ENCODE peak calls at places on chromosomes 4 and X, in seven cellular contexts. One of them, this sample, is unnamed.

GRCh38 chr4:6230502-6230785 is 30.1 kb upstream of the JAKMIP1 start:
- DNase-seq in mesendoderm: no peak
- DNase-seq in esophagus squamous epithelium: no peak
- DNase-seq in SW480: no peak
- DNase-seq in AG20443: no peak
- DNase-seq in H9: no peak
- DNase-seq in dermis microvascular lymphatic vessel endothelial cell: no peak
- DNase-seq in this sample: no peak

GRCh38 chr4:116588783-116589182 is 496.6 kb downstream of the TRAM1L1 start:
- DNase-seq in dermis microvascular lymphatic vessel endothelial cell: no peak
- DNase-seq in mesendoderm: no peak
- DNase-seq in esophagus squamous epithelium: no peak
- DNase-seq in AG20443: no peak
- DNase-seq in H9: no peak
- DNase-seq in SW480: no peak
- DNase-seq in this sample: no peak

GRCh38 chr4:58453956-58454355 is 1343.8 kb upstream of the IGFBP7 start:
- DNase-seq in AG20443: no peak
- DNase-seq in mesendoderm: no peak
- DNase-seq in SW480: no peak
- DNase-seq in esophagus squamous epithelium: no peak
- DNase-seq in H9: no peak
- DNase-seq in dermis microvascular lymphatic vessel endothelial cell: no peak
- DNase-seq in this sample: no peak

GRCh38 chrX:19172741-19173140 is 50.5 kb upstream of the ADGRG2 start:
- DNase-seq in SW480: no peak
- DNase-seq in esophagus squamous epithelium: no peak
- DNase-seq in dermis microvascular lymphatic vessel endothelial cell: no peak
- DNase-seq in AG20443: no peak
- DNase-seq in H9: no peak
- DNase-seq in mesendoderm: no peak
- DNase-seq in this sample: no peak

GRCh38 chr4:32440391-32440790 is 1720.2 kb downstream of the PCDH7 start:
- DNase-seq in esophagus squamous epithelium: no peak
- DNase-seq in H9: no peak
- DNase-seq in SW480: no peak
- DNase-seq in mesendoderm: no peak
- DNase-seq in dermis microvascular lymphatic vessel endothelial cell: no peak
- DNase-seq in AG20443: no peak
- DNase-seq in this sample: no peak

GRCh38 chr4:2300431-2300861 is 38.5 kb upstream of the MXD4 start:
- DNase-seq in SW480: no peak
- DNase-seq in AG20443: no peak
- DNase-seq in mesendoderm: no peak
- DNase-seq in H9: no peak
- DNase-seq in dermis microvascular lymphatic vessel endothelial cell: no peak
- DNase-seq in esophagus squamous epithelium: no peak
- DNase-seq in this sample: no peak

GRCh38 chrX:1443496-1444075 is 9.1 kb downstream of the ASMTL start:
- DNase-seq in SW480: no peak
- DNase-seq in esophagus squamous epithelium: no peak
- DNase-seq in mesendoderm: no peak
- DNase-seq in H9: peak
- DNase-seq in dermis microvascular lymphatic vessel endothelial cell: no peak
- DNase-seq in AG20443: no peak
- DNase-seq in this sample: no peak

GRCh38 chrX:31260351-31260750 is 188.5 kb upstream of the FTHL17 start:
- DNase-seq in mesendoderm: no peak
- DNase-seq in esophagus squamous epithelium: no peak
- DNase-seq in AG20443: no peak
- DNase-seq in H9: no peak
- DNase-seq in dermis microvascular lymphatic vessel endothelial cell: no peak
- DNase-seq in SW480: no peak
- DNase-seq in this sample: no peak

GRCh38 chrX:121598356-121598755 is 550.9 kb downstream of the GLUD2 start:
- DNase-seq in dermis microvascular lymphatic vessel endothelial cell: no peak
- DNase-seq in esophagus squamous epithelium: no peak
- DNase-seq in mesendoderm: no peak
- DNase-seq in H9: no peak
- DNase-seq in AG20443: no peak
- DNase-seq in SW480: no peak
- DNase-seq in this sample: no peak

GRCh38 chrX:136147320-136147901 is at the start of gene FHL1:
- DNase-seq in dermis microvascular lymphatic vessel endothelial cell: no peak
- DNase-seq in AG20443: peak
- DNase-seq in mesendoderm: peak
- DNase-seq in SW480: peak
- DNase-seq in H9: peak
- DNase-seq in esophagus squamous epithelium: no peak
- DNase-seq in this sample: peak

GRCh38 chrX:13254076-13254785 is 65.6 kb downstream of the ATXN3L start:
- DNase-seq in AG20443: peak
- DNase-seq in H9: no peak
- DNase-seq in dermis microvascular lymphatic vessel endothelial cell: no peak
- DNase-seq in esophagus squamous epithelium: no peak
- DNase-seq in mesendoderm: peak
- DNase-seq in SW480: peak
- DNase-seq in this sample: peak

GRCh38 chr4:44446801-44447562 is 1.6 kb downstream of the KCTD8 start:
- DNase-seq in SW480: no peak
- DNase-seq in H9: peak
- DNase-seq in dermis microvascular lymphatic vessel endothelial cell: no peak
- DNase-seq in AG20443: peak
- DNase-seq in mesendoderm: peak
- DNase-seq in esophagus squamous epithelium: no peak
- DNase-seq in this sample: peak

GRCh38 chr4:114191496-114191895 is 212.0 kb upstream of the ARSJ start:
- DNase-seq in H9: no peak
- DNase-seq in dermis microvascular lymphatic vessel endothelial cell: no peak
- DNase-seq in AG20443: no peak
- DNase-seq in mesendoderm: no peak
- DNase-seq in SW480: no peak
- DNase-seq in esophagus squamous epithelium: no peak
- DNase-seq in this sample: no peak

GRCh38 chr4:19844436-19844835 is 407.3 kb upstream of the SLIT2 start:
- DNase-seq in esophagus squamous epithelium: no peak
- DNase-seq in dermis microvascular lymphatic vessel endothelial cell: no peak
- DNase-seq in H9: no peak
- DNase-seq in SW480: no peak
- DNase-seq in AG20443: no peak
- DNase-seq in mesendoderm: no peak
- DNase-seq in this sample: no peak

GRCh38 chrX:119690921-119691716 is 1.8 kb downstream of the SEPTIN6 start:
- DNase-seq in dermis microvascular lymphatic vessel endothelial cell: no peak
- DNase-seq in AG20443: peak
- DNase-seq in H9: no peak
- DNase-seq in SW480: no peak
- DNase-seq in mesendoderm: peak
- DNase-seq in esophagus squamous epithelium: no peak
- DNase-seq in this sample: peak